ENCODE peak calls at places on chromosomes 11 and 22, in five cellular contexts. T, L, O, V and P are unnamed samples.

GRCh38 chr22:45934659-45935341 is 42.2 kb downstream of the WNT7B start:
- DNase-seq in V (peak), T (no peak), L (no peak), O (no peak), P (peak)

GRCh38 chr22:25069758-25070461 is 117.4 kb downstream of the KIAA1671 start:
- DNase-seq in L (no peak), V (no peak), O (no peak), T (no peak), P (peak)

GRCh38 chr22:49827307-49827852 is 293 bp downstream of the BRD1 start:
- DNase-seq in O (peak), T (no peak), V (no peak), L (no peak), P (no peak)

GRCh38 chr11:20913113-20913512 is 243.7 kb downstream of the NELL1 start:
- DNase-seq in O (no peak), V (no peak), T (no peak), L (no peak), P (no peak)

GRCh38 chr22:42273855-42274451 is 3.5 kb upstream of the TCF20 start:
- DNase-seq in L (no peak), T (no peak), V (no peak), O (no peak), P (no peak)

GRCh38 chr11:2509481-2510001 is 64.7 kb downstream of the KCNQ1 start:
- DNase-seq in L (no peak), O (peak), T (peak), V (no peak), P (no peak)

GRCh38 chr11:69437001-69437875 is 44.2 kb upstream of the LINC01488 start:
- DNase-seq in O (no peak), V (no peak), L (no peak), T (peak), P (no peak)

GRCh38 chr11:112364962-112365481 is 104.4 kb upstream of the PLET1 start:
- DNase-seq in V (peak), O (no peak), T (no peak), L (no peak), P (no peak)

GRCh38 chr11:114398303-114398920 is 1.9 kb downstream of the C11orf71 start:
- DNase-seq in T (no peak), O (no peak), L (no peak), V (no peak), P (no peak)

GRCh38 chr11:121482231-121483129 is 29.7 kb upstream of the SORL1-AS1 start:
- DNase-seq in T (no peak), V (no peak), L (peak), O (peak), P (peak)

GRCh38 chr22:35752833-35753189 is 35.1 kb downstream of the APOL5 start:
- DNase-seq in T (no peak), O (no peak), V (no peak), L (no peak), P (no peak)

GRCh38 chr11:120510406-120511115 is 987 bp upstream of the GRIK4 start:
- DNase-seq in V (no peak), T (no peak), L (no peak), O (no peak), P (no peak)

GRCh38 chr11:22456993-22457748 is 119.0 kb downstream of the SLC17A6 start:
- DNase-seq in T (no peak), L (no peak), O (no peak), V (no peak), P (no peak)

GRCh38 chr11:76802621-76803020 is 19.5 kb downstream of the TSKU start:
- DNase-seq in T (no peak), O (no peak), V (no peak), L (no peak), P (no peak)

GRCh38 chr11:128896356-128896755 is 5.2 kb downstream of the KCNJ5 start:
- DNase-seq in O (no peak), L (no peak), V (peak), T (no peak), P (no peak)

GRCh38 chr11:120354779-120355178 is 18.6 kb downstream of the ARHGEF12 start:
- DNase-seq in O (no peak), L (no peak), V (no peak), T (no peak), P (no peak)

GRCh38 chr22:46000081-46001027 is 23.4 kb upstream of the WNT7B start:
- DNase-seq in V (no peak), L (no peak), T (peak), O (no peak), P (peak)

GRCh38 chr11:70542811-70543210 is 144.5 kb downstream of the CTTN start:
- DNase-seq in O (no peak), V (no peak), T (no peak), L (no peak), P (no peak)

GRCh38 chr22:17655289-17655688 is 16.7 kb downstream of the BCL2L13 start:
- DNase-seq in V (no peak), O (no peak), T (no peak), L (no peak), P (no peak)

GRCh38 chr11:31045335-31045734 is 324.2 kb downstream of the DCDC1 start:
- DNase-seq in L (no peak), O (no peak), T (no peak), V (no peak), P (no peak)
- TF ChIP-seq CTCF in L (peak), O (peak), T (no peak), V (no peak), P (peak)

GRCh38 chr22:19473578-19473977 is 5.4 kb downstream of the UFD1 start:
- DNase-seq in V (no peak), T (no peak), L (peak), O (no peak), P (no peak)
- TF ChIP-seq CTCF in V (peak), T (no peak), L (peak), O (no peak), P (no peak)

GRCh38 chr11:12377824-12378593 is 638 bp downstream of the PARVA start:
- DNase-seq in T (peak), V (peak), L (no peak), O (no peak), P (no peak)
- TF ChIP-seq CTCF in T (peak), V (no peak), L (no peak), O (no peak), P (no peak)

GRCh38 chr11:74444173-74444832 is 23.0 kb downstream of the KCNE3 start:
- DNase-seq in O (no peak), T (no peak), L (no peak), V (no peak), P (no peak)

GRCh38 chr11:74446445-74446844 is 20.9 kb downstream of the KCNE3 start:
- DNase-seq in T (no peak), O (no peak), L (no peak), V (no peak), P (no peak)

GRCh38 chr11:74442601-74443000 is 24.7 kb downstream of the KCNE3 start:
- DNase-seq in V (no peak), L (no peak), T (no peak), O (no peak), P (no peak)

GRCh38 chr11:74447720-74448119 is 19.6 kb downstream of the KCNE3 start:
- DNase-seq in O (no peak), T (no peak), V (no peak), L (no peak), P (no peak)

GRCh38 chr11:74443071-74443864 is 24.1 kb downstream of the KCNE3 start:
- DNase-seq in T (no peak), V (no peak), O (no peak), L (no peak), P (no peak)
- TF ChIP-seq CTCF in T (no peak), V (peak), O (no peak), L (no peak), P (no peak)

DNA sequence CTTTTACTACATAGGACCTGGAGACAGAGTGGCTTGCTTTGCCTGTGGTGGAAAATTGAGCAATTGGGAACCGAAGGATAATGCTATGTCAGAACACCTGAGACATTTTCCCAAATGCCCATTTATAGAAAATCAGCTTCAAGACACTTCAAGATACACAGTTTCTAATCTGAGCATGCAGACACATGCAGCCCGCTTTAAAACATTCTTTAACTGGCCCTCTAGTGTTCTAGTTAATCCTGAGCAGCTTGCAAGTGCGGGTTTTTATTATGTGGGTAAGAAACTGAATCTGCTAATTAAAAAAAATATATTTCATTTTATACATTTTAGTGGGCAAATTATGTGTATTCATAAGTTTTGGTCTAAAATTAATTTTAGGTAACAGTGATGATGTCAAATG is 7.8 kb downstream of the BIRC3 start:
- DNase-seq in L (peak), T (no peak), O (no peak), V (no peak), P (no peak)
- TF ChIP-seq CTCF in L (peak), T (no peak), O (no peak), V (no peak), P (no peak)

GRCh38 chr11:31487848-31488247 is 21.6 kb downstream of the IMMP1L start:
- DNase-seq in V (peak), T (no peak), L (peak), O (no peak), P (peak)
- TF ChIP-seq CTCF in V (peak), T (peak), L (peak), O (peak), P (peak)

GRCh38 chr11:19713221-19714092 is 820 bp downstream of the NAV2 start:
- DNase-seq in V (no peak), L (no peak), O (no peak), T (peak), P (no peak)
- TF ChIP-seq CTCF in V (no peak), L (no peak), O (no peak), T (no peak), P (no peak)